ENCODE peak calls at places on chromosomes 6 and 20, in eight cellular contexts. N, M, V, H, S, Q, C and K are unnamed samples.

GRCh38 chr20:52405417-52405816 is 213.8 kb upstream of the ZFP64 start:
- DNase-seq in N (no peak), M (no peak), V (no peak), H (peak), S (no peak), Q (no peak), C (no peak), K (no peak)

GRCh38 chr20:34871966-34872603 is 571 bp downstream of the GGT7 start:
- DNase-seq in N (no peak), M (no peak), V (no peak), H (no peak), S (no peak), Q (no peak), C (no peak), K (no peak)

GRCh38 chr6:157144861-157145260 is 178.5 kb downstream of the TMEM242 start:
- DNase-seq in N (no peak), M (no peak), V (no peak), H (no peak), S (no peak), Q (no peak), C (peak), K (no peak)

GRCh38 chr20:45445805-45446562 is 23.6 kb upstream of the WFDC2 start:
- DNase-seq in N (no peak), M (peak), V (peak), H (no peak), S (peak), Q (no peak), C (no peak), K (peak)

GRCh38 chr6:69398311-69398710 is 398.5 kb downstream of the LMBRD1 start:
- DNase-seq in N (no peak), M (no peak), V (no peak), H (no peak), S (no peak), Q (no peak), C (no peak), K (no peak)

GRCh38 chr6:125821825-125822281 is 31.1 kb downstream of the NCOA7 start:
- DNase-seq in N (no peak), M (no peak), V (peak), H (no peak), S (no peak), Q (no peak), C (no peak), K (no peak)

GRCh38 chr20:19626896-19627295 is 131.2 kb upstream of the RIN2 start:
- DNase-seq in N (no peak), M (no peak), V (no peak), H (no peak), S (peak), Q (no peak), C (no peak), K (no peak)

GRCh38 chr20:1809611-1810510 is 85.3 kb upstream of the SIRPA start:
- DNase-seq in N (no peak), M (no peak), V (peak), H (no peak), S (peak), Q (peak), C (no peak), K (no peak)

GRCh38 chr6:156928126-156928525 is 150.9 kb downstream of the ARID1B start:
- DNase-seq in N (no peak), M (no peak), V (no peak), H (no peak), S (no peak), Q (no peak), C (no peak), K (no peak)

GRCh38 chr6:111809264-111809663 is 64.0 kb downstream of the FYN start:
- DNase-seq in N (no peak), M (no peak), V (no peak), H (no peak), S (no peak), Q (no peak), C (no peak), K (no peak)

GRCh38 chr20:11676618-11677289 is 240.9 kb upstream of the BTBD3 start:
- DNase-seq in N (peak), M (peak), V (peak), H (peak), S (peak), Q (no peak), C (no peak), K (peak)

GRCh38 chr20:62627901-62628612 is 14.2 kb upstream of the SLCO4A1 start:
- DNase-seq in N (no peak), M (peak), V (no peak), H (peak), S (no peak), Q (no peak), C (no peak), K (peak)

GRCh38 chr20:36754656-36755222 is 8.8 kb upstream of the NDRG3 start:
- DNase-seq in N (no peak), M (peak), V (peak), H (peak), S (peak), Q (no peak), C (peak), K (peak)

GRCh38 chr20:43560974-43561373 is 2.1 kb downstream of the SGK2 start:
- DNase-seq in N (no peak), M (no peak), V (no peak), H (no peak), S (no peak), Q (no peak), C (no peak), K (no peak)

GRCh38 chr6:43948527-43949450 is 178.5 kb downstream of the MRPL14 start:
- DNase-seq in N (no peak), M (no peak), V (no peak), H (peak), S (no peak), Q (peak), C (peak), K (no peak)

DNA sequence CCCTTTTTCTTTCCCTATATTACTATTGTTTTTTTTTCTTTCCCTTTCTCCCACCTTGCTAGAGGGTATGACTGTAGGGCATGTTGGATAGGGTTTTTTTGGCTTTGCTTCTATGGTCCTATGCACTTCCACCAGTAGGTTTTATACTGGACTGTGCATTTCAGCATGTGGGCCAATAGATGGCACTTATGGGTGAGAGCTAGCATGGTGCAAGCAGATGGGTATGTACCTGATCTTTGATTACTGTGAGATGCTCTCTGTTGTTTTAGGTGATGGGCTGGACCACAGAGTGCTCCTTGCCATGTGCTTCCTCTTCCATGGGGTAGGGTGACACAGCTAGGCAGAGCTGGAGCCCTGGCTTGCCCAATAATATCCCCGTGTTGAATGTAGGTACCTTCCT is 128.5 kb upstream of the CHD6 start:
- DNase-seq in N (no peak), M (no peak), V (peak), H (no peak), S (no peak), Q (no peak), C (no peak), K (no peak)
- TF ChIP-seq CTCF in N (no peak), M (no peak), V (no peak), H (no peak), S (no peak), Q (no peak), C (no peak), K (no peak)

GRCh38 chr20:5932796-5933195 is 17.5 kb downstream of the TRMT6 start:
- DNase-seq in N (no peak), M (no peak), V (no peak), H (no peak), S (no peak), Q (no peak), C (no peak), K (no peak)

GRCh38 chr20:5938456-5939029 is 11.8 kb downstream of the TRMT6 start:
- DNase-seq in N (no peak), M (no peak), V (no peak), H (no peak), S (no peak), Q (no peak), C (no peak), K (no peak)

GRCh38 chr20:5931411-5931810 is 18.9 kb downstream of the TRMT6 start:
- DNase-seq in N (no peak), M (no peak), V (no peak), H (no peak), S (no peak), Q (no peak), C (no peak), K (no peak)

GRCh38 chr20:5935384-5935783 is 14.9 kb downstream of the TRMT6 start:
- DNase-seq in N (no peak), M (no peak), V (no peak), H (no peak), S (no peak), Q (no peak), C (no peak), K (no peak)

DNA sequence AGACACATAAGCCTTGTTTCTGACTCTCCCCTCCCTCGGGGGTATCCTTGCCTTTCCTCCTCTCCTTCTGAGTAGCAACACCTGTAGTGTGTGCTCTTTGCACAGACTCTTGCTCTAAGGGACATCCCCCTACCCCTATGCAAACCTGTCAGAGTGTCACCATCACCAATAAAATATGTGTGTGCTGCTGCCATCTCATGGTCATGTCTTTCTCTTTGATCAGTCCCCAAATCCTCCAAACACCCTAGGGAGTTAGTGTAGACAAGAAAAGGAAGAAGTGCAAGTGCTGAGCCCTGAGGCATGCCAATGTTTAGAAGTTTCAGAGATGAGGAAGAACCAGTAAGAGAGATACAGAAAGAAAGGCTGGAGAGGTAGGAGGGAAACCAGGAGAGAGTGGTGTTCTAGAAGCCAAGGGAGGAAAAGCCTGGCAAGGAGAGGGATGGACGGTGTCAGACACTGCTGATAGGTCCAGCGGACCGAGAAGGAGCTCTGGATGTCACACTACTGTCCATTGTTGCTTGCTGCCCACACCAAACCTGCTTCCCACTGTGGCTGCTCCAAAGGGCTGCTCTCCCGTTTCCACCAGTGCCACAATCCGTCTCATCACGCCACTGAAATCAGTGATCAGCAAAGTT is 16.4 kb downstream of the TRMT6 start:
- DNase-seq in N (no peak), M (peak), V (no peak), H (peak), S (peak), Q (no peak), C (no peak), K (peak)
- TF ChIP-seq CTCF in N (no peak), M (peak), V (peak), H (no peak), S (peak), Q (no peak), C (no peak), K (peak)

GRCh38 chr6:97440590-97441176 is 157.7 kb upstream of the MMS22L start:
- DNase-seq in N (peak), M (no peak), V (peak), H (peak), S (peak), Q (no peak), C (no peak), K (no peak)
- TF ChIP-seq CTCF in N (peak), M (peak), V (peak), H (peak), S (peak), Q (peak), C (peak), K (no peak)

DNA sequence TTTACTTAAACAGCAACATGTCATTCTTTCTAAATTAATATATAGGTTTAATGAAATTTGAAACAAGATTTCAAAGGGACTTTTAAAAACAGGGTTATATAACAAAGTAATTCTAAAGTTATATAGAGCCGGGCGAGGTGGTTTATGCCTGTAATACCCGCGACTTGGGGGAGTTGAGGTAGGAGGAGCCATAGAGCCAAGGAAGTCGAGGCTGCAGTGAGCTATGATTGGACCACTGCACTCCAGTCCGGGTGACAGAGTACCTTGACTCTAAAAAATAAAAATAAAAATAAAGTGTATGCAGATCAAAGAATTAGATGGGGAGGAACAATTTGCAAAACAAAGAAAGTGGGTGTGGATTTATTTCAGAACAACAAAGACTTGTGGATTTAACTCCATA is 151.1 kb upstream of the GLP1R start:
- DNase-seq in N (no peak), M (no peak), V (no peak), H (no peak), S (no peak), Q (no peak), C (no peak), K (no peak)
- TF ChIP-seq CTCF in N (no peak), M (no peak), V (no peak), H (no peak), S (no peak), Q (no peak), C (no peak), K (no peak)

GRCh38 chr20:479487-479886 is 17.2 kb upstream of the TBC1D20 start:
- DNase-seq in N (no peak), M (no peak), V (no peak), H (peak), S (peak), Q (no peak), C (no peak), K (no peak)

GRCh38 chr20:478010-478948 is 15.9 kb upstream of the TBC1D20 start:
- DNase-seq in N (no peak), M (no peak), V (peak), H (peak), S (peak), Q (no peak), C (no peak), K (no peak)

GRCh38 chr20:480044-480443 is 17.7 kb upstream of the TBC1D20 start:
- DNase-seq in N (no peak), M (no peak), V (no peak), H (no peak), S (no peak), Q (no peak), C (no peak), K (no peak)

GRCh38 chr20:481167-481566 is 18.8 kb upstream of the TBC1D20 start:
- DNase-seq in N (no peak), M (no peak), V (no peak), H (no peak), S (no peak), Q (no peak), C (no peak), K (no peak)

GRCh38 chr20:478949-479429 is 16.7 kb upstream of the TBC1D20 start:
- DNase-seq in N (no peak), M (peak), V (peak), H (peak), S (peak), Q (no peak), C (no peak), K (peak)
- TF ChIP-seq CTCF in N (peak), M (peak), V (peak), H (peak), S (peak), Q (peak), C (peak), K (peak)

DNA sequence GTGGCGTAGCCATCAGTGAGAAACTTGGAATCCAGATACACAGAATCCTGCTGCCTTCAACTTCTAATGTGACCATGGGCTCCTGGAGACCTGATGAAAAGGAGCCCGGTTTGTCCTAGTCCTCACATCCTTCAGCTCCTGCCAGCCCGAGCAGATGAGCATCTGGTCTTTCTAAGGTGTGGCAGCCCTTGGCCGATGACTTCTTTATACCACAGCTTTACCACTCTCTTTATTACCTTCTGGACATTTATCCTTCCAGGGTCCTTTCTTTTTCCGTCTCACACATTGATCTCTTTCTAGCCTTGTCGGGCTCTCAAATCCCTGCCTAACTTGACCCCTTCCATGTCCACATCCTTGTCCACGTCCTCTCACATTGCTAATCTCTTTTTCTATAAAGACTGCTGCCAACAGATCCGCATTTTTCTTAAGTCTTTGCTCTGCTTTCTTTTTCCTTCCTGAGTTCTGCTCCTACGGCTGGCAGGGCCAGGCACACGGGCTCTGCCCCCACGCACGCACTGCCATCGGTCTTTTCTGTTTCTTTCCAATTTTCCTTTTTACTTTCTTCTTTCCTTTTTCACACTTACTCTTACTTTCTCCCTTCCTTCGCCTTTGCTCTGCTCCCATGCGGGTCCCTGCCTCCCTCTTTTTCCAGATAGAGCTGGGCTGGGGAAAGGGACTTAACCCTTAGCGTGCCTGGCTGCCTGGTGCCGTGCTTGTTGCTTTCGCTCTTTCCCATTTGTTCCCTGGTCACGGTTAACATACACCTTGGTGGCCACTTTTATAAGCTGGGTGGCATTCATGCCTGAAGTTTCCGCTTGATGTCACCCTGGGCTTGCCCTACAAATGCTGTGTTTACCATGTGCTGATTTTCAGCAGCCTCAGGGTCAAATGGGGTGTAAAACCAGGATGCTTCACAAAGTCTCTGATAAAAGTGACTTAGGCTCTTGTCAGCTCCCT is 9.4 kb upstream of the GMPR start:
- DNase-seq in N (no peak), M (no peak), V (no peak), H (peak), S (no peak), Q (no peak), C (no peak), K (no peak)
- TF ChIP-seq CTCF in N (no peak), M (no peak), V (no peak), H (no peak), S (no peak), Q (no peak), C (no peak), K (no peak)

DNA sequence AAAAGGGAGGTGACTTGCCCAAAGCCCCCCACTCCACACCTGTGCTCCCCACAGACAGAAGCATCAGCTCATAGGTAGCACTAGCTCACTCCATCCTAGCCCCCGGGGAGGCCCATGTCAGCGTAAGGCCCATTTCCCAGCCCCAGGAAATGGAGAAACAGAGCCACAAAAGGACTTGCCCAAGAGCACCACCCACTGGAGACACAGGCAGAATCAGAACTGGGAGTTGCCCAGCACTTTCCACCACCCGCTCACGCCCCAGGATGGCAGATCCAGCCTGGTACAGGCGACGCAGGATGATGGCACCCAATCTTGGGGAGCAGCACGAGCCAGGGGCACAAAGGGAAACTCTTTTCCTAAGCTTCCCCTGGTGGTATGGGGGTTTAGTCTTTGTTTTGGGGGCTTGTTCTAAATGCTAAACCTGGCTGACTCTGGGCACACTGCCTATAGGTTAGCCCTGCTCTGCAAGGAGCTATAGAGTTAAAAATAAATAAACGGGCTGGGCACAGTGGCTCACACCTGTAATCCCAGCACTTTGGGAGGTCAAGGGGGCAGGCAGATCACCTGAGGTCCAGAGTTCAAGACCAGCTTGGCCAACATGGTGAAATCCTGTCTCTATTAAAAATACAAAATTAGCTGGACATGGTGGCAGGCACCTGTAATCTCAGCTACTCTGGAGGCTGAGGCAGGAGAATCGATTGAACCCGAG is 11.8 kb downstream of the C20orf203 start:
- DNase-seq in N (no peak), M (no peak), V (no peak), H (no peak), S (no peak), Q (no peak), C (no peak), K (no peak)
- TF ChIP-seq CTCF in N (no peak), M (no peak), V (no peak), H (no peak), S (no peak), Q (no peak), C (no peak), K (no peak)

GRCh38 chr6:42512498-42513042 is 51.3 kb upstream of the UBR2 start:
- DNase-seq in N (no peak), M (no peak), V (no peak), H (no peak), S (no peak), Q (no peak), C (no peak), K (no peak)

GRCh38 chr6:42509765-42510164 is 54.1 kb upstream of the UBR2 start:
- DNase-seq in N (no peak), M (no peak), V (no peak), H (no peak), S (no peak), Q (no peak), C (no peak), K (peak)

GRCh38 chr6:42507901-42508300 is 55.9 kb upstream of the UBR2 start:
- DNase-seq in N (no peak), M (no peak), V (no peak), H (no peak), S (peak), Q (no peak), C (no peak), K (no peak)

GRCh38 chr6:42511803-42512422 is 51.9 kb upstream of the UBR2 start:
- DNase-seq in N (no peak), M (no peak), V (no peak), H (peak), S (peak), Q (no peak), C (no peak), K (no peak)

DNA sequence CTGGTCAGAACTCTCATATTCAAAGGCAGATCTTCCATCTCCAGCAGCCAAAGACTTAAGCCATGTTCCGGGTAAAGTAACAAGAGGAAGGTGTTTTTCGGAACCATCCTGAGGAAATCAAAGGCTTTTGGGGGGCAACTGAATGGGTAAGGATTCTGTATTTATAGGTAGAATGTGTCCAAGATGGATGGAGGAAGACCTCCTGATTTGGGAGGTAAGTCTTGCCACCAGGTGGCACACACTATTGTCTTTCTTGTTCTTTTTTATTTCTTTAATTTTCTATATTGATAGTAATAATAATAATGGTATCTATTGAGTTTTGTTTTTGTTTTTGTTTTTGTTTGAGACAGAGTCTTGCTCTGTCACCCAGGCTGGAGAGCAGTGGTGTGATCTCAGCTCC is 53.0 kb upstream of the UBR2 start:
- DNase-seq in N (no peak), M (no peak), V (no peak), H (no peak), S (no peak), Q (no peak), C (no peak), K (no peak)
- TF ChIP-seq CTCF in N (no peak), M (no peak), V (no peak), H (no peak), S (no peak), Q (no peak), C (no peak), K (no peak)